ENCODE peak calls at places on chromosomes 13 and 19, in nine cellular contexts. S is T-helper 17 cell; M is anterior cingulate cortex; F is breast epithelium; B is fibroblast of mammary gland; K is AG04450; J is activated gamma-delta T cell treated with anti-CD3 and anti-CD28 coated beads, Interleukin-2, amount 50 U/mL, for 16 hours; C is amniotic epithelial cell; Y is choroid plexus epithelial cell. I is an unnamed sample.

GRCh38 chr19:53019684-53020083 is 6.0 kb downstream of the ERVV-1 start:
- DNase-seq in K (no peak), Y (peak), F (no peak), J (no peak), S (no peak), B (no peak), C (no peak), M (no peak), I (no peak)

GRCh38 chr13:43861863-43862262 is 17.7 kb downstream of the CCDC122 start:
- DNase-seq in J (no peak), M (no peak), B (no peak), Y (no peak), C (peak), K (no peak), S (no peak), F (no peak), I (no peak)

GRCh38 chr19:435056-435706 is 25.7 kb downstream of the SHC2 start:
- DNase-seq in J (no peak), S (no peak), C (no peak), Y (no peak), M (no peak), K (no peak), F (no peak), B (no peak), I (no peak)

GRCh38 chr13:23020246-23020843 is 160.4 kb upstream of the SGCG start:
- DNase-seq in M (peak), Y (peak), C (peak), B (peak), S (no peak), F (peak), J (no peak), K (no peak), I (peak)

GRCh38 chr13:87129602-87130300 is 541.4 kb upstream of the SLITRK5 start:
- DNase-seq in C (peak), K (no peak), J (no peak), S (no peak), F (no peak), M (no peak), Y (peak), B (peak), I (no peak)

GRCh38 chr13:91632071-91632470 is 233.7 kb downstream of the GPC5 start:
- DNase-seq in M (no peak), S (no peak), Y (no peak), K (no peak), J (no peak), F (no peak), C (no peak), B (peak), I (no peak)

GRCh38 chr19:47056416-47056815 is 8.0 kb upstream of the TMEM160 start:
- DNase-seq in M (no peak), S (no peak), C (no peak), Y (no peak), F (no peak), B (no peak), K (no peak), J (no peak), I (no peak)

GRCh38 chr13:62119739-62120700 is 704.4 kb upstream of the PCDH20 start:
- DNase-seq in F (no peak), J (no peak), Y (peak), S (no peak), C (peak), B (peak), K (no peak), M (no peak), I (no peak)

GRCh38 chr19:39325778-39326680 is 5.4 kb upstream of the LRFN1 start:
- DNase-seq in B (peak), K (no peak), S (no peak), J (no peak), M (no peak), Y (no peak), F (no peak), C (peak), I (no peak)

GRCh38 chr13:42412812-42413795 is 141.2 kb downstream of the AKAP11 start:
- DNase-seq in M (no peak), S (no peak), C (no peak), F (no peak), B (peak), Y (peak), J (no peak), K (no peak), I (no peak)

GRCh38 chr19:6811906-6812305 is 39.4 kb downstream of the VAV1 start:
- DNase-seq in J (no peak), C (peak), F (no peak), K (no peak), Y (peak), S (no peak), B (peak), M (no peak), I (peak)

GRCh38 chr13:28411859-28412353 is 83.0 kb downstream of the FLT1 start:
- DNase-seq in C (no peak), M (no peak), J (no peak), F (no peak), S (no peak), B (no peak), K (no peak), Y (peak), I (peak)

GRCh38 chr19:38012290-38012689 is 105.3 kb downstream of the SIPA1L3 start:
- DNase-seq in J (no peak), F (no peak), M (no peak), Y (no peak), S (no peak), C (no peak), K (no peak), B (no peak), I (no peak)

GRCh38 chr19:34319785-34320184 is 45.2 kb upstream of the GPI start:
- DNase-seq in C (no peak), Y (peak), J (no peak), M (no peak), F (no peak), S (no peak), B (peak), K (no peak), I (peak)

GRCh38 chr13:112226320-112227002 is 149.7 kb upstream of the SPACA7 start:
- DNase-seq in C (no peak), F (no peak), M (no peak), S (no peak), Y (no peak), K (no peak), J (no peak), B (no peak), I (no peak)

GRCh38 chr19:13902993-13903555 is 2.8 kb downstream of the BRME1 start:
- DNase-seq in J (no peak), M (no peak), Y (peak), F (no peak), B (peak), K (no peak), S (no peak), C (no peak), I (no peak)

GRCh38 chr13:99989376-99990044 is 7.9 kb downstream of the ZIC2 start:
- DNase-seq in K (no peak), B (no peak), Y (peak), M (no peak), F (no peak), C (no peak), S (no peak), J (no peak), I (no peak)

GRCh38 chr19:55777528-55777927 is 8.6 kb downstream of the RFPL4AL1 start:
- DNase-seq in M (no peak), F (no peak), S (no peak), B (no peak), C (no peak), K (no peak), J (no peak), Y (no peak), I (no peak)

GRCh38 chr19:55579766-55580621 is 654 bp downstream of the ZNF579 start:
- DNase-seq in C (no peak), Y (peak), F (no peak), J (no peak), B (no peak), K (no peak), S (no peak), M (no peak), I (no peak)

I was measured in pulmonary artery endothelial cell.